ENCODE peak calls at places on chromosome 20, in seven cellular contexts. L is CD8-positive, alpha-beta T cell; E is SK-N-MC; I is effector memory CD4-positive, alpha-beta T cell; R is fibroblast of lung; U is colonic mucosa; B is neural progenitor cell. N is an unnamed sample.

GRCh38 chr20:50577175-50578018 is 67.2 kb downstream of the PTPN1 start:
- DNase-seq in L (no peak), E (no peak), I (no peak), R (no peak), U (peak; percentile 83), B (no peak), N (no peak)

GRCh38 chr20:21090112-21090737 is 15.9 kb downstream of the LINC00237 start:
- DNase-seq in L (no peak), E (no peak), I (no peak), R (no peak), U (no peak), B (no peak), N (no peak)

GRCh38 chr20:51091564-51092195 is 68.8 kb upstream of the KCNG1 start:
- DNase-seq in L (no peak), E (no peak), I (no peak), R (no peak), U (no peak), B (peak; percentile 21), N (no peak)

GRCh38 chr20:37890643-37891042 is 12.3 kb upstream of the VSTM2L start:
- DNase-seq in L (no peak), E (no peak), I (no peak), R (no peak), U (no peak), B (no peak), N (no peak)

GRCh38 chr20:49427751-49428518 is 54.5 kb downstream of the KCNB1 start:
- DNase-seq in L (no peak), E (no peak), I (no peak), R (no peak), U (no peak), B (no peak), N (no peak)

GRCh38 chr20:22182148-22182547 is 402.2 kb downstream of the FOXA2 start:
- DNase-seq in L (no peak), E (no peak), I (no peak), R (no peak), U (no peak), B (no peak), N (no peak)

GRCh38 chr20:23144856-23145255 is 58.7 kb upstream of the CD93 start:
- DNase-seq in L (no peak), E (no peak), I (no peak), R (no peak), U (no peak), B (no peak), N (no peak)

GRCh38 chr20:48187891-48188290 is 402.6 kb upstream of the SULF2 start:
- DNase-seq in L (no peak), E (no peak), I (no peak), R (no peak), U (no peak), B (no peak), N (no peak)

GRCh38 chr20:46494077-46494476 is 19.3 kb downstream of the ZNF334 start:
- DNase-seq in L (no peak), E (no peak), I (no peak), R (no peak), U (no peak), B (no peak), N (no peak)

GRCh38 chr20:21353236-21353635 is 44.1 kb downstream of the NKX2-4 start:
- DNase-seq in L (no peak), E (no peak), I (no peak), R (peak; percentile 47), U (no peak), B (no peak), N (no peak)

GRCh38 chr20:41392871-41393704 is 26.5 kb upstream of the EMILIN3 start:
- DNase-seq in L (no peak), E (no peak), I (no peak), R (peak; percentile 49), U (no peak), B (no peak), N (no peak)

GRCh38 chr20:8627386-8628030 is 441.4 kb upstream of the PLCB4 start:
- DNase-seq in L (no peak), E (no peak), I (no peak), R (peak; percentile 4), U (no peak), B (no peak), N (no peak)

GRCh38 chr20:25468126-25469075 is 60.9 kb downstream of the GINS1 start:
- DNase-seq in L (no peak), E (no peak), I (no peak), R (no peak), U (no peak), B (no peak), N (no peak)

GRCh38 chr20:50475879-50476292 is 34.3 kb upstream of the PTPN1 start:
- DNase-seq in L (no peak), E (no peak), I (no peak), R (peak; percentile 61), U (peak; percentile 78), B (no peak), N (no peak)

GRCh38 chr20:37543828-37544227 is 16.2 kb upstream of the BLCAP start:
- DNase-seq in L (no peak), E (no peak), I (no peak), R (peak; percentile 56), U (no peak), B (no peak), N (no peak)

GRCh38 chr20:5509803-5510202 is 193.0 kb upstream of the PROKR2 start:
- DNase-seq in L (no peak), E (no peak), I (no peak), R (no peak), U (no peak), B (no peak), N (no peak)

GRCh38 chr20:49566401-49566800 is 1.5 kb downstream of the PTGIS start:
- DNase-seq in L (no peak), E (no peak), I (no peak), R (no peak), U (no peak), B (no peak), N (no peak)

GRCh38 chr20:52494244-52494643 is 302.7 kb upstream of the ZFP64 start:
- DNase-seq in L (peak; percentile 34), E (no peak), I (no peak), R (peak; percentile 79), U (no peak), B (no peak), N (no peak)

GRCh38 chr20:63521602-63522001 is 1.0 kb downstream of the PPDPF start:
- DNase-seq in L (no peak), E (no peak), I (no peak), R (no peak), U (no peak), B (peak; percentile 70), N (no peak)

GRCh38 chr20:11814276-11814675 is 103.4 kb upstream of the BTBD3 start:
- DNase-seq in L (no peak), E (no peak), I (no peak), R (peak; percentile 9), U (no peak), B (no peak), N (no peak)

GRCh38 chr20:60055740-60056139 is 97.5 kb downstream of the CDH26 start:
- DNase-seq in L (peak; percentile 49), E (no peak), I (peak; percentile 42), R (no peak), U (no peak), B (no peak), N (peak; percentile 82)

GRCh38 chr20:62368303-62368628 is 1.2 kb upstream of the LAMA5 start:
- DNase-seq in L (no peak), E (no peak), I (no peak), R (no peak), U (no peak), B (no peak), N (no peak)
- H3K4me3 ChIP-seq in L (no peak overlapping the region), E (peak overlapping the region; percentile 38), I (no peak overlapping the region), R (no peak overlapping the region), U (peak overlapping the region; percentile 61), B (peak overlapping the region; percentile 98), N (no peak overlapping the region)

GRCh38 chr20:30489604-30490003 is 767.9 kb upstream of the DEFB115 start:
- DNase-seq in L (no peak), E (no peak), I (no peak), R (no peak), U (no peak), B (no peak), N (no peak)
- H3K9me3 ChIP-seq in L (no peaks in the 10 kb centered on the region), E (no peaks in the 10 kb centered on the region), I (no peaks in the 10 kb centered on the region), R (no peaks in the 10 kb centered on the region), U (no peaks in the 10 kb centered on the region), B (peaks cover under 1% of the 10 kb centered on the region), N (no peaks in the 10 kb centered on the region)

DNA sequence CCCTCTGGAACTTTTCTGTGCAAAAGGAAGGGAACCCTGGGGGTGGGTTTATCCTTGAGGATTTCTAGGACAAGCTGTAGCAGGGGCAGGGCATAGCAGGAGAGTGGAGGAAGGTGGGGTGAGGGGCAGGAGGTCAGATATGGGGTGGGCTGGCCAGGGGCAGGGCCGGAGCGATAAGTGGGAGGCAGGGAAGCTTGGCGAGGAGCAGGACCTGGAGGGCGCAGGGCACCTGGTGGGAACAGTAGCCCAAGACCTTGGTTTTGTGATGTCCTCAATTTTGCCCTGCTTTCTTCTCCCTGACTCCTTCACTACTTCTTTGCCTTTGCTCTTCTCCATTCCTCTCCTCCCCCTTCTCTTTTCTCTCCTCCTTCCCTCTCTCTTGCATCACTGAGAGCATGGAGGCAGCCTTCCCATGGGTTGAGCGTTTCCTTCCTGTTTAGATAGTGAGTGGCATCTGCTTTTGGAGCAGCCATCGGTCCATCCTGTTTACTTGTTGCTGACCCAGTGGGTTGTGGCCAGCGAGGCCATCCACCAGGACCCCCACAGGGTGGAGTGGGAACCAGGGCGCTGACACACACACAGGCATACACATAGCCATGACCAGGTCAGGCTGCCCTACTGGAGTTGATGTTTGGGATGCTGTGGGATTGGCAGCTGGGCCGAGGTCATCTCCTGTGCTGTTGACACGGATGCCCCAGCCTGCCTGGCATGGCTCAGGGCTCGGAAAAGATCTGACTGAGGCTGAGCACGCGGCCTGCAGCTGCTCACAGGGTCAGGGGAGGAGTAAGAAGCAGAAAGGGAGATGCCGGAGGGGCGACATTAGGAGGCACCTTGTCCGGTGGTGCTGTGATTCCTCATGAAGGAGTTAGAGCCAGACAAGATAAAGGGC is 121.0 kb upstream of the RNF24 start:
- DNase-seq in L (no peak), E (no peak), I (no peak), R (no peak), U (no peak), B (no peak), N (no peak)
- H3K27ac ChIP-seq in L (no peak overlapping the region), E (no peak overlapping the region), I (no peak overlapping the region), R (peak overlapping the region; percentile 29), U (no peak overlapping the region), B (no peak overlapping the region), N (no peak overlapping the region)

DNA sequence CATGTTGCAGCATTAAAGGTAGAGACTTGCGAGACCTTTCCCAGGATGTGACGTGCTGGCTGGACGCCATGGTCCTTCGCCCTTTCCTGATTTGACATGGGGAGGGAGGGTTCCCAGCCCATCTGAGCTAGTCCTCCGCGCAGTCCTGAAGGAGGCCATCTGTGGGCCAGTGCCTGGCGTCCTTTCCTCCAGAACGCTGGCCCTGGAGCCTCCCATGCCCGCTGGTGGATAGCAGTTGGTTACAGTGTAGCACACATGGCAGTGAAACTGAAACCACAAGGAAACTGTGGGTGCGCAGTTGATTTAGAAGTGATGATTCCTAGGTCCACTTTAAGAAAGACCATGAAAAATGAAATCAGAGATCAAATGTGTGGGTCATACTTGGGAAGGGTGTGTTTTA is 193.7 kb downstream of the CDH4 start:
- DNase-seq in L (no peak), E (no peak), I (no peak), R (no peak), U (no peak), B (no peak), N (no peak)
- H3K4me3 ChIP-seq in L (no peak overlapping the region), E (no peak overlapping the region), I (no peak overlapping the region), R (no peak overlapping the region), U (no peak overlapping the region), B (no peak overlapping the region), N (no peak overlapping the region)